ENCODE peak calls at places on chromosomes 4 and X, in four cellular contexts. W, G, H and S are unnamed samples.

GRCh38 chr4:38131371-38132139 is 171.4 kb downstream of the PTTG2 start:
- DNase-seq in G (no peak), W (peak; percentile 31), H (no peak), S (no peak)

GRCh38 chr4:174398728-174399127 is 115.0 kb downstream of the CEP44 start:
- DNase-seq in G (no peak), H (no peak), W (peak; percentile 22), S (peak; percentile 52)

GRCh38 chr4:90209922-90210321 is 82.7 kb downstream of the CCSER1 start:
- DNase-seq in G (no peak), W (peak; percentile 95), H (no peak), S (no peak)

GRCh38 chr4:175705407-175705806 is 106.7 kb downstream of the GPM6A start:
- DNase-seq in W (no peak), H (no peak), G (no peak), S (no peak)

GRCh38 chrX:57752866-57753265 is 72.8 kb upstream of the NLRP2B start:
- DNase-seq in W (no peak), H (no peak), G (no peak), S (no peak)

GRCh38 chr4:21792736-21793135 is 155.8 kb downstream of the KCNIP4 start:
- DNase-seq in H (no peak), G (no peak), W (no peak), S (no peak)

GRCh38 chr4:77065382-77065781 is 10.4 kb downstream of the CCNI start:
- DNase-seq in G (no peak), W (no peak), H (no peak), S (no peak)

GRCh38 chr4:98518555-98519267 is 139.7 kb downstream of the TSPAN5 start:
- DNase-seq in W (no peak), H (no peak), G (no peak), S (no peak)

GRCh38 chr4:15672096-15672495 is 9.5 kb upstream of the FAM200B start:
- DNase-seq in H (no peak), G (no peak), W (no peak), S (no peak)

GRCh38 chr4:126799471-126799870 is 833.3 kb upstream of the INTU start:
- DNase-seq in H (no peak), W (no peak), G (no peak), S (no peak)

GRCh38 chrX:42678133-42678532 is 99.8 kb downstream of the PPP1R2C start:
- DNase-seq in W (peak; percentile 3), H (no peak), G (no peak), S (no peak)

GRCh38 chr4:94339779-94340178 is 2.9 kb downstream of the HPGDS start:
- DNase-seq in G (no peak), H (no peak), W (no peak), S (no peak)

GRCh38 chr4:88119951-88120350 is 38.5 kb downstream of the ABCG2 start:
- DNase-seq in G (no peak), W (no peak), H (no peak), S (no peak)

GRCh38 chrX:132443196-132443595 is 45.6 kb downstream of the MBNL3 start:
- DNase-seq in W (no peak), H (no peak), G (no peak), S (peak; percentile 33)

GRCh38 chr4:123102897-123103489 is 180.6 kb upstream of the NUDT6 start:
- DNase-seq in H (peak; percentile 10), G (peak; percentile 21), W (peak; percentile 52), S (peak; percentile 53)

GRCh38 chrX:155070975-155071693 is at the start of the genes BRCC3, CMC4 and MTCP1:
- DNase-seq in H (peak; percentile 81), W (peak; percentile 75), G (peak; percentile 62), S (peak; percentile 92)
- TF ChIP-seq POLR2A in H (peak; percentile 95), W (peak; percentile 76), G (peak; percentile 63), S (peak; percentile 69)

DNA sequence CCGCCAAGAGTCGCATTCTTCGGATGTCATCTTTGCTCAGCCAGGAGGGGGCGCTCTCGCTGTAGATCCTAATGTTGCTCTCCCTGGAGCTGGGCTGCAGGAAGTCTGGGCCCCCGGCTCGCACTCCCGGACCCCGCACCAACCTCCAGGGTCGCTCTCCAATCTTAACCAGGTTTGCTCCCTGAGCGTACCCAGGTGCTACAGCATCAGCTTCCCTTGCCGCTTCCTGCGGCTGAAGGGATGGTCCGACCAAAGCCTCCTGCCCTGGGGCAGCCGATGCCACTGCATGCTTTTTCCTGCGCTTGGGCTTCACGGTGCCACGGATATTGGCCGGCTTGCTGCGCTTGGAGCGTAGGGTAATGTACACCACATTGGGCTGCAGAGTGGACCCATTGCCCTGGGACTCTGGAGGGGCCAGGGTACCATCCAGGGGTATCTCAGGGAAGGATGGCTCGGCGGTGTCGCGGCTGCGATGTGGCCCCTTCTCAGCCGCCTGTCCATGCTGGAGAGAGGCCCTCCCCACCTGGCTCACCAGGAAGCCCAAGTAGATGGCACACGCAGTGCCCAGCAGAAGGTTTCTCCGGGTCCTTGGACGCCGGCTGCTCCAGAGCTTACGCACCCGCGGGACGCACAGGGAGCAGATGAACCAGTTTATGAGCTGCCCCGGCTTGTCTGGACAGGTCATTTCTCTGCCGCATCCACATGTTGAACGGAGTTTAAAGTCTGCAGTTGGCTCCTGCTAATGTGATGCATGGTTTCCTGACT is 2.0 kb downstream of the GASK1B start:
- DNase-seq in W (peak; percentile 89), H (no peak), G (no peak), S (peak; percentile 75)
- TF ChIP-seq POLR2A in W (peak; percentile 30), H (no peak), G (no peak), S (no peak)

GRCh38 chr4:153638011-153638410 is 46.1 kb upstream of the TLR2 start:
- DNase-seq in G (no peak), H (no peak), W (no peak), S (no peak)
- TF ChIP-seq POLR2A in G (peak; percentile 11), H (no peak), W (no peak), S (no peak)

GRCh38 chrX:104165894-104166734 is at the start of gene FAM199X:
- DNase-seq in G (peak; percentile 71), H (peak; percentile 76), W (peak; percentile 91), S (peak; percentile 90)
- TF ChIP-seq POLR2A in G (peak; percentile 47), H (peak; percentile 72), W (peak; percentile 55), S (peak; percentile 61)

GRCh38 chrX:53223068-53223693 is 1.8 kb downstream of the KDM5C start:
- DNase-seq in W (no peak), G (no peak), H (no peak), S (peak; percentile 28)
- TF ChIP-seq POLR2A in W (no peak), G (no peak), H (no peak), S (no peak)

GRCh38 chrX:9464435-9465371 is at the start of gene TBL1X:
- DNase-seq in H (peak; percentile 43), W (peak; percentile 32), G (peak; percentile 32), S (peak; percentile 80)
- TF ChIP-seq POLR2A in H (no peak), W (no peak), G (no peak), S (no peak)

DNA sequence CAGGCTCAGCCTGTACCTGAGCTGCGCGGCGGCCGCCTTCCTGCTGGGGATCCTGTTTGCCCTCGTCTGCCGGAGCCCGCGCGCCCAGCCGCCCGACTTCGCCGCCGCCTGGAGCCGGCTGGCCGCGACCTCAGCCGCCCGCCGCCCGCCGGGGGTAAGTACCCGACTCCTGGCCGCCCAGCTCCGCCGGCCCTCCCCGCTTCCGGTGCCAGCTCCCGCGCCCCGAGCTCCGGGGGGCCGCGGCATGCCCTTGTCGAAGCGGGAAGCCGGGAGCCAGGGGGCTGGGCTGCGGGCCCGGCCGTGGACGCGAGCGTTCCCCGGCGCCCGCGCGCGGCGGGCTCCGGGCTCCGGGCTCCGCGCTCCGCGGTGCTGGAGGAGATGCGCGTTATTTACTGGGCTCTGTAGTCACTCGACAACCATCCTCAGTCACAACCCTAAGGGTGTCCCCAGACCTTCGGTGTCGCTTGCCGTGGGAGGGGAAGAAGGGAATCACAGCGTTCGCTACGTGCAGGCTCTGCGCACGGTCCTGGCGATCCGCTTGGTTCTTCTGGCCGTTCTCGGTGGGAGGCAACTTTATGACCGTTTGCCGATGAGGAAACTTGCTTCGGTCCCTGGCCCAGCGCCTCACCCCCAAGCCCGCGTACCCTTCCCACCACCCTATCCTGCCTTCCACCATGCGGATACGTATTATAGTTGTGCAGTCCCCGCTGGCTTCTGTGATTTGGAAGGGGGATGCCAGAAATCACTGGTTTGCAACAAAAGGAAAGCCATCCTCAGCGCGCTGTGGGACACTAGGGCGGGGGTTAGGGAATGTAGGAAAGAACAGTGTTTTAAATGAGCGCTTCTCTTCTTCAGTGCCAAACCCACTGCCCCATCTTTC is 944 bp downstream of the SNX25 start:
- DNase-seq in G (no peak), H (no peak), W (peak; percentile 67), S (peak; percentile 66)
- TF ChIP-seq POLR2A in G (peak; percentile 30), H (no peak), W (no peak), S (peak; percentile 12)

GRCh38 chrX:48002929-48003328 is 860 bp downstream of the ZNF182 start:
- DNase-seq in H (no peak), W (no peak), G (no peak), S (no peak)

GRCh38 chrX:48003367-48003757 is 427 bp downstream of the ZNF182 start:
- DNase-seq in G (peak; percentile 16), W (no peak), H (peak; percentile 4), S (peak; percentile 34)

GRCh38 chrX:48003758-48004457 is at the start of gene ZNF182:
- DNase-seq in W (peak; percentile 90), H (peak; percentile 89), G (peak; percentile 78), S (peak; percentile 95)
- TF ChIP-seq POLR2A in W (no peak), H (peak; percentile 65), G (peak; percentile 70), S (peak; percentile 82)

GRCh38 chr4:139555073-139555704 is 830 bp downstream of the SETD7 start:
- DNase-seq in W (peak; percentile 96), G (peak; percentile 47), H (peak; percentile 53), S (peak; percentile 60)
- TF ChIP-seq POLR2A in W (peak; percentile 78), G (no peak), H (peak; percentile 82), S (no peak)